ENCODE peak calls at places on chromosomes 12 and 14, in six cellular contexts. X, L, V, Q, O and B are unnamed samples.
A peak's percentile ranks its signal among the peaks of the same experiment; 100 is the strongest.

GRCh38 chr14:45073480-45073879 is 10.4 kb upstream of the PRPF39 start:
- DNase-seq in X (no peak), L (no peak), V (no peak), Q (no peak), O (no peak), B (no peak)

GRCh38 chr12:85688837-85689236 is 147.4 kb downstream of the RASSF9 start:
- DNase-seq in X (no peak), L (no peak), V (no peak), Q (peak; percentile 30), O (no peak), B (no peak)

GRCh38 chr12:107311682-107312081 is 218.3 kb upstream of the CRY1 start:
- DNase-seq in X (no peak), L (no peak), V (no peak), Q (no peak), O (no peak), B (no peak)

GRCh38 chr14:76836029-76836630 is 9.9 kb downstream of the LRRC74A start:
- DNase-seq in X (no peak), L (no peak), V (no peak), Q (no peak), O (no peak), B (peak; percentile 14)

GRCh38 chr14:94568186-94568585 is 6.9 kb downstream of the SERPINA4 start:
- DNase-seq in X (no peak), L (no peak), V (no peak), Q (no peak), O (no peak), B (no peak)

GRCh38 chr14:102948698-102949061 is 26.2 kb downstream of the AMN start:
- DNase-seq in X (no peak), L (no peak), V (no peak), Q (no peak), O (no peak), B (no peak)

GRCh38 chr12:81005635-81006034 is 67.9 kb upstream of the LIN7A start:
- DNase-seq in X (no peak), L (no peak), V (no peak), Q (no peak), O (no peak), B (no peak)

GRCh38 chr14:42192659-42193425 is 586.2 kb downstream of the LRFN5 start:
- DNase-seq in X (no peak), L (no peak), V (peak; percentile 98), Q (no peak), O (peak; percentile 89), B (peak; percentile 99)

GRCh38 chr14:67232066-67232465 is 9.2 kb upstream of the PALS1 start:
- DNase-seq in X (no peak), L (no peak), V (no peak), Q (no peak), O (no peak), B (no peak)

GRCh38 chr14:77311217-77311616 is 9.5 kb downstream of the POMT2 start:
- DNase-seq in X (no peak), L (no peak), V (no peak), Q (no peak), O (no peak), B (peak; percentile 77)

GRCh38 chr12:5096241-5096880 is 52.7 kb downstream of the KCNA5 start:
- DNase-seq in X (no peak), L (no peak), V (peak; percentile 16), Q (no peak), O (peak; percentile 61), B (peak; percentile 62)

GRCh38 chr12:52221912-52222457 is 11.1 kb upstream of the KRT7 start:
- DNase-seq in X (peak; percentile 87), L (peak; percentile 39), V (peak; percentile 82), Q (peak; percentile 96), O (peak; percentile 74), B (peak; percentile 89)

GRCh38 chr14:34780646-34781045 is 66.3 kb upstream of the CFL2 start:
- DNase-seq in X (no peak), L (no peak), V (no peak), Q (no peak), O (no peak), B (no peak)

GRCh38 chr14:29925736-29926135 is 1.9 kb downstream of the PRKD1 start:
- DNase-seq in X (peak; percentile 23), L (no peak), V (no peak), Q (no peak), O (no peak), B (peak; percentile 51)

GRCh38 chr14:97298775-97299174 is 501.6 kb downstream of the VRK1 start:
- DNase-seq in X (no peak), L (no peak), V (no peak), Q (no peak), O (no peak), B (no peak)

GRCh38 chr12:85796001-85796400 is 40.2 kb downstream of the RASSF9 start:
- DNase-seq in X (no peak), L (no peak), V (no peak), Q (no peak), O (no peak), B (no peak)

GRCh38 chr12:122841544-122842321 is 6.5 kb downstream of the HIP1R start:
- DNase-seq in X (no peak), L (no peak), V (peak; percentile 89), Q (peak; percentile 39), O (peak; percentile 81), B (peak; percentile 90)

GRCh38 chr12:53234236-53234635 is 2.2 kb upstream of the RARG start:
- DNase-seq in X (peak; percentile 86), L (no peak), V (no peak), Q (peak; percentile 88), O (no peak), B (peak; percentile 31)

GRCh38 chr14:95503365-95504134 is 12.9 kb downstream of the SYNE3 start:
- DNase-seq in X (no peak), L (peak; percentile 82), V (no peak), Q (no peak), O (no peak), B (no peak)

GRCh38 chr12:124125472-124125871 is 152.5 kb downstream of the ZNF664 start:
- DNase-seq in X (no peak), L (no peak), V (no peak), Q (no peak), O (no peak), B (no peak)

GRCh38 chr14:34199585-34199984 is 248.7 kb upstream of the EGLN3 start:
- DNase-seq in X (no peak), L (no peak), V (no peak), Q (no peak), O (peak; percentile 43), B (peak; percentile 97)

GRCh38 chr12:75657866-75658265 is 146.5 kb upstream of the KRR1 start:
- DNase-seq in X (no peak), L (no peak), V (no peak), Q (no peak), O (no peak), B (peak; percentile 21)

GRCh38 chr12:128754275-128754674 is 69.5 kb downstream of the SLC15A4 start:
- DNase-seq in X (no peak), L (no peak), V (no peak), Q (no peak), O (no peak), B (peak; percentile 17)

GRCh38 chr12:7210642-7211151 is 21.2 kb downstream of the PEX5 start:
- DNase-seq in X (no peak), L (no peak), V (no peak), Q (no peak), O (no peak), B (no peak)

GRCh38 chr12:24898185-24898584 is 50.7 kb downstream of the BCAT1 start:
- DNase-seq in X (no peak), L (no peak), V (no peak), Q (no peak), O (no peak), B (peak; percentile 47)

GRCh38 chr12:47777151-47777550 is 4.1 kb downstream of the SLC48A1 start:
- DNase-seq in X (no peak), L (no peak), V (no peak), Q (no peak), O (no peak), B (no peak)
- H3F3A ChIP-seq in X (peaks cover 13% of the 10 kb centered on the region), L (peaks cover 10% of the 10 kb centered on the region), V (peaks cover 4% of the 10 kb centered on the region), Q (peaks cover 11% of the 10 kb centered on the region), O (peaks cover 53% of the 10 kb centered on the region), B (peaks cover 30% of the 10 kb centered on the region)

GRCh38 chr14:105155071-105155651 is 13.4 kb downstream of the JAG2 start:
- DNase-seq in X (no peak), L (no peak), V (no peak), Q (no peak), O (no peak), B (no peak)

GRCh38 chr14:105153739-105154475 is 14.7 kb downstream of the JAG2 start:
- DNase-seq in X (no peak), L (no peak), V (no peak), Q (no peak), O (no peak), B (no peak)

GRCh38 chr14:105154476-105154871 is 14.1 kb downstream of the JAG2 start:
- DNase-seq in X (no peak), L (no peak), V (no peak), Q (no peak), O (no peak), B (peak; percentile 30)

GRCh38 chr14:105156414-105157375 is 11.9 kb downstream of the JAG2 start:
- DNase-seq in X (no peak), L (no peak), V (no peak), Q (no peak), O (no peak), B (no peak)

DNA sequence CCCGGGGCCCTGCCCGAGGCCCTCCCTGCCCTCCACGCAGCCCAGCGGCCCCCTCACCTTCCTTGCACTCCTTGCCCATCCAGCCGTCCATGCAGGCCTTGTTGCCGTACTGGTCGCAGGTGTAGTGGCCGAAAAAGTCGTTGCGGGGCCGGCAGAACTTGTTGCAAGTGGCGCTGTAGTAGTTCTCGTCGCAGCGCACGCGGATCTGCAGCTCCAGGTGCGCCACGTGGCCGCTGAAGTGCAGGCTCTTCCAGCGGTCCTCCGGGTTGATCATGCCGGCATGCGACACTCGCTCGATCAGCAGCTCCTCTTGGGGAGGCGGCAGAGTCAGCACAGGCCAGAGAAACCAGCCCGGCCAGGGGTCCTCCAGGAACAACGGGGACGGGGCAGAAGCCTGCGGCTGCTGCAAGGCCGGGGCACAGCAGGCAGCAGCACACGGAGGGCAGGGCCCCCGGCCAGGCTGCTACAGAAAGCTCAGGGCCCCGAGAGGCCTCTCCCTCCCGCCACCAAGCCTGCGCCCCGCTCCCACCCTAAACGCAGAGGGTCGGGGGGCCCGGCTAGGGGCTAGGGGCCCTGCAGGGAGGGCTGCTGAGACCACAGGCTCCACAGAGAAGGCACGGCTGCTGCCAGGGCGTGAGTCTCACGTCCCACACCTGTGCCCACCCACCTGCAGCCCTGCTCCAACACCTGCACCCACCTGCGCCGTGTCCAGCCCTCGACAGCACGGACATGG is 12.7 kb downstream of the JAG2 start:
- DNase-seq in X (no peak), L (no peak), V (no peak), Q (peak; percentile 40), O (no peak), B (no peak)
- TF ChIP-seq EZH2 in X (no peak), L (no peak), V (no peak), Q (no peak), O (no peak), B (no peak)

DNA sequence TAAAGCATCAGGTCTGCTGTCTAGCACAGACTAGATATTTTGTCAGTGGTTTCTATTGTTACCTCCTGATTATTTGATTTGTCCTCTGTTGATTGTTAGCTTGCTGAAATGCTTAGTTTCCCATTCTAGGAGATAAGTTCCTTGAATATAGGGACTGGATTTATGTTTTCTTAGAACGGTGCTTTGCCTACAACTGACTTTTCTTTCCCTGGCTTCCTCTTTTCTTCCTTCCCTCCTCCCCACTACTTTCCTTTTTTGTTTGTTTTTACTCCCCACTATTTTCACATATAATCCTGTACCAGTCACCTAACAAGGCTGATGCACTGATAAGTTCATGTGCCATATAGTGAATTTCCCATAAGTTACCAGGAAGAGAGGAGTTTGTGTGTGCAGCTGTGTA is 58.5 kb upstream of the METAP2 start:
- DNase-seq in X (no peak), L (no peak), V (no peak), Q (no peak), O (no peak), B (no peak)
- H3F3A ChIP-seq in X (no peaks in the 10 kb centered on the region), L (no peaks in the 10 kb centered on the region), V (no peaks in the 10 kb centered on the region), Q (no peaks in the 10 kb centered on the region), O (no peaks in the 10 kb centered on the region), B (peaks cover 15% of the 10 kb centered on the region)

GRCh38 chr14:24058260-24058950 is 6.6 kb downstream of the CARMIL3 start:
- DNase-seq in X (peak; percentile 78), L (peak; percentile 36), V (peak; percentile 84), Q (peak; percentile 93), O (no peak), B (peak; percentile 86)
- TF ChIP-seq EZH2 in X (no peak), L (no peak), V (no peak), Q (no peak), O (no peak), B (no peak)